ENCODE peak calls at places on chromosomes 12 and 14, in six cellular contexts. X is thoracic aorta, W is cardiac muscle cell, R is K562, E is fibroblast of pulmonary artery, T is fibroblast of lung. K is an unnamed sample.

GRCh38 chr14:104893435-104894207 is 28.6 kb downstream of the CEP170B start:
- DNase-seq in E (no peak), W (no peak), T (no peak), X (no peak), R (no peak), K (no peak)

GRCh38 chr14:103349982-103350381 is 15.9 kb downstream of the EIF5 start:
- DNase-seq in E (no peak), W (no peak), T (no peak), R (no peak), X (no peak), K (no peak)

GRCh38 chr12:115937345-115937744 is 340.1 kb downstream of the MED13L start:
- DNase-seq in R (no peak), X (no peak), E (no peak), T (no peak), W (no peak), K (no peak)

GRCh38 chr12:113805201-113805600 is 160.9 kb downstream of the RBM19 start:
- DNase-seq in X (no peak), E (no peak), W (no peak), T (no peak), R (no peak), K (no peak)

GRCh38 chr14:73773441-73774243 is 59.5 kb upstream of the PNMA1 start:
- DNase-seq in E (no peak), R (peak), X (no peak), W (no peak), T (no peak), K (no peak)

GRCh38 chr14:67941456-67942018 is 122.0 kb downstream of the RAD51B start:
- DNase-seq in W (peak), X (no peak), R (no peak), E (peak), T (peak), K (peak)

GRCh38 chr12:108972226-108972757 is 48.6 kb downstream of the SVOP start:
- DNase-seq in R (no peak), X (no peak), T (no peak), E (no peak), W (no peak), K (no peak)

GRCh38 chr12:51419473-51420228 is 5.0 kb upstream of the SLC4A8 start:
- DNase-seq in R (no peak), E (peak), T (no peak), X (no peak), W (peak), K (no peak)

GRCh38 chr12:51591020-51591901 is at the start of gene SCN8A:
- DNase-seq in E (peak), X (no peak), T (peak), R (peak), W (peak), K (peak)

GRCh38 chr12:2465681-2466080 is 329.1 kb upstream of the FKBP4 start:
- DNase-seq in T (no peak), R (no peak), W (no peak), E (no peak), X (no peak), K (no peak)

GRCh38 chr12:2461645-2462044 is 333.1 kb upstream of the FKBP4 start:
- DNase-seq in T (no peak), E (no peak), X (no peak), W (no peak), R (no peak), K (no peak)

GRCh38 chr12:2462087-2462486 is 332.7 kb upstream of the FKBP4 start:
- DNase-seq in T (no peak), E (no peak), X (no peak), W (no peak), R (no peak), K (no peak)

GRCh38 chr12:2467447-2468195 is 327.1 kb upstream of the FKBP4 start:
- DNase-seq in W (no peak), X (no peak), T (no peak), R (no peak), E (no peak), K (no peak)
- H3K4me3 ChIP-seq in W (no peak), X (no peak), T (no peak), R (no peak), E (no peak), K (no peak)

GRCh38 chr12:94872007-94872653 is 131.4 kb downstream of the NDUFA12 start:
- DNase-seq in R (no peak), E (no peak), W (no peak), X (no peak), T (no peak), K (no peak)

GRCh38 chr12:94873368-94874085 is 130.0 kb downstream of the NDUFA12 start:
- DNase-seq in R (no peak), W (peak), E (no peak), T (no peak), X (no peak), K (peak)

GRCh38 chr12:94872671-94873367 is 130.7 kb downstream of the NDUFA12 start:
- DNase-seq in E (no peak), R (no peak), W (no peak), X (no peak), T (no peak), K (peak)

GRCh38 chr12:94874086-94874985 is 129.2 kb downstream of the NDUFA12 start:
- DNase-seq in R (no peak), X (no peak), T (no peak), W (no peak), E (no peak), K (no peak)

DNA sequence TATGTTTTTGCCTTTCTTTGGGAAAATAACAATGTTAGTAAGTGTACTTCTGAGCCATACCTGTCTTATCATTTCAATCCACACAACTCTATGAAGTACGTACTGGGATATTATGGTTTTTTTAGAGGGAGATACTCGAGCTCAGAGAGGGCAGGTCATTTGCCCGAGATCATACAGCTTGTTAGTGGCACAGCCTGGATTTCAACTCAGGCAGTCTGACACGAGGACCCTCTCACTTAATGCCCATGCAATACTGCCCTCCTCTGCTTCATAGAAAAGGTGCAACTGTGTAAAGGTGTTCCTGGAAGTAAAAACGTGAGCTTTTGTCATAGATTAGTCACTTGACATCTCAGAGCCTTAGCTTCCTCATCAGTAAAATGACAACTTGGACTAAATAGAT is 128.0 kb downstream of the NDUFA12 start:
- DNase-seq in E (peak), X (no peak), R (peak), W (peak), T (peak), K (peak)
- TF ChIP-seq CTCF in E (peak), X (no peak), R (peak), W (no peak), T (peak), K (peak)

GRCh38 chr12:94879542-94879941 is 124.0 kb downstream of the NDUFA12 start:
- DNase-seq in R (peak), T (peak), W (peak), E (peak), X (no peak), K (peak)

GRCh38 chr12:94870511-94870910 is 133.0 kb downstream of the NDUFA12 start:
- DNase-seq in W (no peak), X (no peak), T (no peak), R (no peak), E (no peak), K (no peak)

DNA sequence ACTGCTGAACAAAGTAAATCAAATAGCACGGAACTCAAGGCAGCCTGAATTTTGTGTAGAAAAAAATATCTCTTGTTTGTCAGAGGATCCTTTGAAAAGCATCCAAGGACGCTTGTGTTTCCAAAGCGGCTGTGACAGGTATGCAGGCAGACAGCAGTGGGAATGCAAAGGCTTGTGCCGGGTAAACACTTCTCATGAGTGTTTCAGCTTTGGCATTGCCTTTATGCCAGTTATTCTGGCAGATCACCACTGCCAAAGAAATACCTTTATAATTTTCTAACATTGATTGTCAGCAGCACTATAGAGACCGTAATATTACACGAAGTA is 128.5 kb downstream of the NDUFA12 start:
- DNase-seq in R (no peak), X (no peak), E (no peak), W (no peak), T (no peak), K (no peak)
- H3K4me3 ChIP-seq in R (no peak), X (peak), E (no peak), W (no peak), T (no peak), K (no peak)

GRCh38 chr12:77685112-77685511 is 145.6 kb upstream of the NAV3 start:
- DNase-seq in W (peak), E (peak), T (peak), X (no peak), R (peak), K (peak)

GRCh38 chr12:77689510-77690086 is 141.1 kb upstream of the NAV3 start:
- DNase-seq in E (no peak), W (no peak), R (no peak), T (no peak), X (no peak), K (no peak)

GRCh38 chr12:77687346-77687745 is 143.3 kb upstream of the NAV3 start:
- DNase-seq in E (no peak), R (no peak), W (no peak), X (no peak), T (peak), K (no peak)

GRCh38 chr12:77685906-77686305 is 144.8 kb upstream of the NAV3 start:
- DNase-seq in T (peak), W (no peak), E (no peak), R (no peak), X (no peak), K (no peak)

GRCh38 chr12:77686760-77687159 is 143.9 kb upstream of the NAV3 start:
- DNase-seq in W (peak), E (peak), X (no peak), R (no peak), T (peak), K (peak)
- TF ChIP-seq CTCF in W (no peak), E (no peak), X (no peak), R (no peak), T (peak), K (no peak)

GRCh38 chr12:132471858-132472255 is 18.1 kb upstream of the FBRSL1 start:
- DNase-seq in T (no peak), E (no peak), X (no peak), R (no peak), W (no peak), K (no peak)
- H3K4me3 ChIP-seq in T (no peak), E (no peak), X (no peak), R (no peak), W (no peak), K (no peak)

DNA sequence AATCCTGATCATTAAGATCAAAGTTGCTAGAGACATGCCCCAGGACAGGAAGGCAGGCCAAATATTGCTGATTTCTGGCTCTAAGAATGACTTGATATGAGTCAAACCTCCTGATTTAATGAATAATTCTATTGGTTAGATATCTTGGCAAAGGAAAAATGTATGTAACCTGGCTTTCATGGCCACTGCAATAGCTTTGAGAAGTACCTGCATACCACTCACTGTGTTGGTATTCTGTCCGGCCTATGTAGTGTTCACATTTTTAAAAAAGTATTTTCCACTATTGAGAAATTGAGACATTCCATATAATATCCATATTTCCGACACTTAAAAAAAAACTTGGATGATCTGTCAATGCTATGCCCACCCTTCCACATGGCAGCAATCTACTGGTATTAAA is 283.1 kb upstream of the SOX5 start:
- DNase-seq in T (no peak), X (no peak), W (no peak), E (no peak), R (no peak), K (no peak)
- TF ChIP-seq CTCF in T (no peak), X (no peak), W (no peak), E (no peak), R (no peak), K (no peak)

K was measured in fibroblast of villous mesenchyme.